ENCODE peak calls at places on chromosomes 12 and 14, in six cellular contexts. W, T, R, E, O and G are unnamed samples. For H3K4me1, the result is how much of the 10 kb centered on the place peaks cover.

GRCh38 chr14:102046337-102047278 is 40.2 kb downstream of the HSP90AA1 start:
- DNase-seq in R (peak), O (peak), T (no peak), E (no peak), W (peak), G (peak)

GRCh38 chr14:55846852-55847471 is 267.0 kb downstream of the KTN1 start:
- DNase-seq in W (no peak), R (no peak), T (no peak), E (no peak), O (no peak), G (no peak)

GRCh38 chr12:85527192-85527591 is 247.2 kb downstream of the ALX1 start:
- DNase-seq in T (no peak), W (no peak), O (no peak), E (peak), R (no peak), G (no peak)

GRCh38 chr14:72111921-72112320 is 179.7 kb downstream of the RGS6 start:
- DNase-seq in E (no peak), T (no peak), O (no peak), W (no peak), R (no peak), G (no peak)

GRCh38 chr14:102086346-102086971 is 385 bp downstream of the HSP90AA1 start:
- DNase-seq in E (peak), T (no peak), W (peak), O (peak), R (no peak), G (no peak)

GRCh38 chr12:121858662-121859572 is at the start of gene HPD:
- DNase-seq in W (peak), T (no peak), E (no peak), R (no peak), O (peak), G (peak)

GRCh38 chr14:55518391-55518790 is 61.6 kb upstream of the KTN1 start:
- DNase-seq in W (no peak), E (no peak), R (no peak), O (no peak), T (no peak), G (no peak)

GRCh38 chr12:45655186-45655585 is 74.3 kb upstream of the ARID2 start:
- DNase-seq in T (no peak), O (no peak), R (no peak), E (no peak), W (no peak), G (no peak)

GRCh38 chr14:50345891-50346422 is 33.8 kb downstream of the DMAC2L start:
- DNase-seq in E (no peak), W (no peak), T (no peak), R (no peak), O (no peak), G (no peak)

GRCh38 chr14:59292028-59292427 is 103.6 kb downstream of the DAAM1 start:
- DNase-seq in R (no peak), O (no peak), W (no peak), T (no peak), E (no peak), G (no peak)

GRCh38 chr12:27549231-27549800 is 25.3 kb downstream of the PPFIBP1 start:
- DNase-seq in E (no peak), W (no peak), R (peak), O (no peak), T (no peak), G (no peak)

GRCh38 chr12:27551172-27551840 is 27.3 kb downstream of the PPFIBP1 start:
- DNase-seq in R (no peak), O (no peak), W (no peak), E (no peak), T (no peak), G (no peak)

GRCh38 chr12:27550653-27550975 is 26.6 kb downstream of the PPFIBP1 start:
- DNase-seq in E (no peak), O (no peak), R (no peak), W (no peak), T (no peak), G (no peak)

GRCh38 chr12:27548301-27549199 is 24.5 kb downstream of the PPFIBP1 start:
- DNase-seq in R (no peak), T (no peak), O (no peak), E (no peak), W (no peak), G (no peak)

DNA sequence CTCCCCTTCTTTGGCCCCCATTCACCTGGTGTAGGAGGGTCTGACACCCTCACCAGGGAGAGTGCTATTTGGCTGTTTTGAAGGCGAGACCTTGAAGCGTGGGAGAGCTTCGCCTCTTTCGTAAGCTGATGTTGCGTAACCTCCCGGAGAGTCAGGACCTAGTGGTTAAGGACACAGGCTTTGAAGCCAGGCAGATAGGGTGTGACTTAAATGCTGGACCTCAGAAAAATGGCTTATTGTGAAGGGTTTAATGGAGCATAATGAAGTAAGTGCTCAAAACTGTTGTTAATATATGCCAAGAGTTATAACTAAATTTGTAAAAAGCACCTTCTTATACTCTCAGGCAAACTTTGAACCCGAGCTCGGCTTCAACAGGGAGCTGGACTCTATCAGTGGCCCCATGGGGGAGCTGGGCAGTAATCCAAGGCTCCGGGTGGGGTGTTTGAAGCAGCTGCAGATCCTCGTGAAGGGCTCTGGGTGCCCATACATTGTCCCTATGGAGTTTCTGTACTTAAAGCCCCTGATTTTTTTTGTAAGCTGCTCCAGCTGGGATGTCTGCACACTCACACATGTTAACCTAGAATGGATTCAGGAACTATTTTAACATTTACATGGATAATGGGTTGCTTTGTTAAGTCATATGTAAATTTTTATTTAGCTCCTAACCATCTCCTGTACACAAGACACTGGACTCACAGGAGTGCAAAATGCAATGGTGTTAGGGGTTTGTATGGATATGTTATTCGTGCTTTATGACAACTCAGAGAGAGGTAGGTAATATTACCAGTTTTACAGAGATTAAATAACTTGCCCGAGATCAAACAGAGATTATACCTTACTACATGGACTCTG is 26.0 kb downstream of the PPFIBP1 start:
- DNase-seq in W (peak), R (peak), E (no peak), T (no peak), O (peak), G (peak)
- H3K4me1 ChIP-seq in W (under half), R (half or more), E (under half), T (under half), O (half or more), G (under half)

DNA sequence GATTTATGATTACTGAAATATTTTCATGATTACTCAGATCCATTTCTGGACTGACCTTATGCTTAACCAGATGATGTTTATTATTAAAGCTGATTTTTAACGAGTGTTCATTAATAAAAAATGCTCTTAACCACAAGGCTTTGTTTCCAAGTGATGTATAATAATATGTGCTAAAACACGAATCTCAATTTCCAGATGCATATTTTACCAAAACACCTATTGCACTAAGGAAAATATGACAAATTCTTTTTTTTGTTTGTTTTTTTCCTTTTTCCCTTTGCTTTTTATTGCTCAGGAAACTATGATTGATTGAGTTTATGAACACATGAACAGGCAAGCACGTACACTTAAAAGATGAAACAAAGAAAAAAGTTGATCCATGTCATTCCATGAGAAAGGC is 16.9 kb upstream of the DUSP6 start:
- DNase-seq in T (no peak), E (no peak), W (no peak), O (no peak), R (no peak), G (no peak)
- H3K4me1 ChIP-seq in T (under half), E (under half), W (under half), O (under half), R (half or more), G (under half)

DNA sequence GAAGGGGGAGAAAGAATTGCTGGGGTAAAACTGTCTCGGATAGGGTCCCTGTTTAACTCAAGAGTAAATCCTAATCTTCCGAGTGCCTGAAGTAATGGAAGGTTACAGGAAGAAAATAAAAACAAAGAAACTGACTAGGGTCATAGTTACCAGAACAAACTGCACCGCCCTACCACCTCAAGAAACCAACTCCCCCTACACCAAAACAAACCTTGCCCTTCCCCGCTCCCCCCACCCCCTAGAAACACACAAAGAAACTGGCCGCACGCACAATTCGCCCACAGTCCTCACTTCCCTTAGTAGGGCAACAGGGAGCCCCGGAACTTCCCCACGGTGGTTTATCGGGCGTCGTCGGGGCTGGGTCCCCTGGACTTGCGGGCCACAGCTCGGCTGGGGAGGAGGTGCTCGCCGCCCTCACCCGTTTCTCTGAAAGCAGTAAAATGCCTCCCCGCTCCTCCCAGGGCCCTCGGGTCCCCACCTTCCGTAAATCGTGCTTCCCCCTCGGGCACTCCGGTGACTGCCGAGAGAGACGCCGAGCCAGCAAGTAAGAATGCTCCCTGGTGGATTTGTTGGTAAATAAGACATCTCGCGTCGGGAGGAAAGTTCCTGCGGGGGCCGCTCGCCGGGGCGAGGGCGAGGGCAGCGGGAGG is 2.4 kb downstream of the SINHCAF start:
- DNase-seq in R (no peak), W (peak), T (no peak), E (peak), O (peak), G (peak)
- H3K4me1 ChIP-seq in R (half or more), W (under half), T (under half), E (under half), O (under half), G (under half)

DNA sequence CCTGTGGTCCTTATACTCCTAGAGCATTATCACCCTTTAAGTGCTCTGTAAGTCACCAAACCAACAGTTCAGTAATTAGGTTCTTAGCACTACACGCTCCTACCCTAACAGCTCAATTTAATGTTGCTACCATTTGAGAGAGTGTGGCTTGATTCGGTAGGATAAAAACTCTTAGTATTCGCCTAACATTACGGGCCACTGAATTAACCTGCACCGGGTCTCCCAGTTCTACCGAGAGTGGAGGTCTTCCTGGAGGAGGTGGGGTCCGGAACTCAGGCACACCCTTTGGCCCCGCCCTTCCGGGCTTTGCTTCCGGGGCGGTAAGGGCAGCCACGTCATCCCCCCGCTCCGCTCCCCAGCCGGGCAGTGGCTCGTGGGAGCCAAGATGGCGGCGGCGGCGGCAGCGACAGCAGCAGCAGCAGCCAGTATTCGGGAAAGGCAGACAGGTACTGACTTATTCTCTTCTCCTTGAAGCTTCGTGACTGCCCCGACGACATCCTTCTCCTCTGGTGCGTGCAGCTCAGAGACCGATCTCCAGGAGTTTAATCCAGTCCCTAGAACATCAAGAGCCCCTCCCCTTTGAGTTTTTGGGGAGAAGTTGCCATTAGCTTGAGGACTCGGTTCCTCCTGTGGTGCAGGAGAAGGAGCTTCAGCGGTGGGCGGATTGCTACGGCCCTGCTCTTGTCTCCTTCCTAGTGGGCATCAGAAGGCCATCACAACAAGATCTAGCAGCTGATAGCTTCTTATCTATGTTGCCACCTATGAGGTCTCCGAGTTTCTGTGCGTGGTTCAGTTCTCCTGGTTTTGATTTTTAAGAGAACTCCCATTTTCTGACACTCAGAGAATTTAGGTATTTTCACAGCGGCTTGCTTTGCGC is at the start of gene SCFD1:
- DNase-seq in E (peak), W (peak), O (peak), R (peak), T (peak), G (peak)
- H3K4me1 ChIP-seq in E (under half), W (under half), O (half or more), R (under half), T (under half), G (under half)